ENCODE peak calls at places on chromosomes 16 and 17, in five cellular contexts. K is heart right ventricle, E is neural progenitor cell, U is fibroblast of lung, S is dorsolateral prefrontal cortex. V is an unnamed sample.

GRCh38 chr17:10119203-10120112 is 78.9 kb downstream of the GAS7 start:
- DNase-seq in K (no peak), E (no peak), U (no peak), S (no peak), V (no peak)

GRCh38 chr17:54172654-54173316 is 350.1 kb downstream of the KIF2B start:
- DNase-seq in K (no peak), E (peak), U (no peak), S (peak), V (no peak)

GRCh38 chr16:13014516-13014915 is 113.1 kb downstream of the SHISA9 start:
- DNase-seq in K (no peak), E (peak), U (no peak), S (no peak), V (no peak)

GRCh38 chr17:17043668-17044226 is 1.5 kb downstream of the MPRIP start:
- DNase-seq in K (no peak), E (peak), U (no peak), S (no peak), V (no peak)

GRCh38 chr17:3998436-3998835 is 34.2 kb upstream of the ATP2A3 start:
- DNase-seq in K (no peak), E (no peak), U (no peak), S (no peak), V (no peak)

GRCh38 chr16:80899804-80900592 is 95.6 kb upstream of the CDYL2 start:
- DNase-seq in K (peak), E (no peak), U (peak), S (peak), V (peak)

GRCh38 chr17:57288034-57288752 is 31.9 kb downstream of the MSI2 start:
- DNase-seq in K (no peak), E (no peak), U (peak), S (no peak), V (no peak)

GRCh38 chr16:52191533-52192134 is 355.3 kb downstream of the TOX3 start:
- DNase-seq in K (peak), E (peak), U (peak), S (peak), V (peak)

GRCh38 chr16:86405319-86405718 is 105.0 kb upstream of the FOXF1 start:
- DNase-seq in K (no peak), E (no peak), U (peak), S (no peak), V (no peak)

GRCh38 chr16:68503334-68503733 is 35.8 kb upstream of the ZFP90 start:
- DNase-seq in K (no peak), E (no peak), U (no peak), S (no peak), V (no peak)

GRCh38 chr16:27326738-27327585 is 13.2 kb downstream of the IL4R start:
- DNase-seq in K (peak), E (peak), U (peak), S (no peak), V (peak)

GRCh38 chr16:80720759-80721470 is 83.5 kb downstream of the CDYL2 start:
- DNase-seq in K (no peak), E (no peak), U (peak), S (no peak), V (no peak)

GRCh38 chr17:35089846-35090193 is 26.3 kb upstream of the RFFL start:
- DNase-seq in K (peak), E (peak), U (peak), S (no peak), V (no peak)

GRCh38 chr17:43169561-43170139 is 1.4 kb upstream of the NBR1 start:
- DNase-seq in K (peak), E (peak), U (peak), S (no peak), V (no peak)

GRCh38 chr17:42403150-42403549 is 14.9 kb upstream of the STAT3 start:
- DNase-seq in K (no peak), E (peak), U (no peak), S (no peak), V (no peak)

GRCh38 chr16:85329059-85329812 is 217.0 kb upstream of the CIBAR2 start:
- DNase-seq in K (no peak), E (peak), U (peak), S (no peak), V (no peak)

GRCh38 chr17:7058831-7059447 is 15.0 kb upstream of the SLC16A11 start:
- DNase-seq in K (no peak), E (no peak), U (peak), S (no peak), V (no peak)

GRCh38 chr17:42706732-42707131 is 24.4 kb downstream of the CNTNAP1 start:
- DNase-seq in K (no peak), E (no peak), U (no peak), S (no peak), V (no peak)

GRCh38 chr16:4270595-4270994 is 2.2 kb downstream of the TFAP4 start:
- DNase-seq in K (no peak), E (no peak), U (no peak), S (no peak), V (no peak)
- H3K4me3 ChIP-seq in K (no peak), E (peak), U (peak), S (peak), V (peak)

GRCh38 chr16:23428351-23428750 is 24.6 kb downstream of the COG7 start:
- DNase-seq in K (no peak), E (no peak), U (no peak), S (no peak), V (no peak)

GRCh38 chr16:23424292-23424958 is 28.6 kb downstream of the COG7 start:
- DNase-seq in K (no peak), E (no peak), U (peak), S (no peak), V (no peak)

GRCh38 chr16:23420011-23420410 is 33.0 kb downstream of the COG7 start:
- DNase-seq in K (no peak), E (no peak), U (peak), S (no peak), V (no peak)

DNA sequence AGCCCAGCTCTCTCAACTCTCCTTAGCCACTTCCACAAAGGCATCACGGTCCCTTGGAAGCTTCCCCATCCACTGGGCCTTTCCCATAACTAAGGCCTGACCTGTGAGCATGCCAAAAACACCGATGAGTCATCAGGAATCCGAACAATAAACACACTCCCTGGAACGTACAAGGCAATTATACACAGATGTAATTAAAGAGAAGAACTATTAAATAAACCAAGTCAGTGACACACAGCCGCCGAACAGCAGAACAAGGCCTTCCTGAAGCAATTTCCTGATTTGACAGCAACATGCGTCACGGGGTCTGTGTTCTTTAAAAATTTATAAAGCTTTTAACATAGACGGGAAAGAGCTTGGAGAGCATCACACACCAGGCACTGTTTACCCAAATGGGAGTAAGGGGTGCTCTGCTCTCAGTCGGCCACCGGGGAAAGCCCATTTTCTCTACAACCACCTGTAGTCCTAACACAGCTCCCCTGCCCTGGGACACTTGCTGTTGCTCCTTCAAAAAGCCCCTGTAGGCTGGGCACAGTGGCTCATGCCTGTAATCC is 29.4 kb downstream of the COG7 start:
- DNase-seq in K (peak), E (no peak), U (peak), S (no peak), V (peak)
- TF ChIP-seq CTCF in K (no peak), E (no peak), U (no peak), S (no peak), V (no peak)

GRCh38 chr16:31219154-31219741 is 2.3 kb upstream of the PYDC1 start:
- DNase-seq in K (no peak), E (no peak), U (no peak), S (no peak), V (no peak)

GRCh38 chr16:31215287-31216115 is 1.4 kb downstream of the PYDC1 start:
- DNase-seq in K (peak), E (peak), U (peak), S (no peak), V (no peak)

GRCh38 chr16:31214705-31215286 is 877 bp downstream of the TRIM72 start:
- DNase-seq in K (no peak), E (peak), U (no peak), S (no peak), V (no peak)

GRCh38 chr16:31216116-31216469 is 842 bp downstream of the PYDC1 start:
- DNase-seq in K (no peak), E (no peak), U (no peak), S (no peak), V (no peak)

GRCh38 chr16:31216552-31217530 is at the start of gene PYDC1:
- DNase-seq in K (no peak), E (peak), U (no peak), S (no peak), V (no peak)
- H3K4me3 ChIP-seq in K (peak), E (peak), U (no peak), S (peak), V (no peak)

GRCh38 chr17:45048795-45049563 is 2.5 kb downstream of the DCAKD start:
- DNase-seq in K (no peak), E (no peak), U (no peak), S (no peak), V (no peak)
- TF ChIP-seq CTCF in K (no peak), E (peak), U (no peak), S (peak), V (peak)

GRCh38 chr16:49834496-49835009 is 21.4 kb downstream of the ZNF423 start:
- DNase-seq in K (peak), E (peak), U (no peak), S (no peak), V (no peak)

GRCh38 chr16:49836218-49836617 is 19.7 kb downstream of the ZNF423 start:
- DNase-seq in K (no peak), E (no peak), U (no peak), S (no peak), V (no peak)

GRCh38 chr16:49836668-49837067 is 19.2 kb downstream of the ZNF423 start:
- DNase-seq in K (no peak), E (no peak), U (no peak), S (no peak), V (no peak)

GRCh38 chr16:49833796-49834195 is 22.1 kb downstream of the ZNF423 start:
- DNase-seq in K (no peak), E (no peak), U (no peak), S (no peak), V (no peak)

GRCh38 chr16:49835116-49835880 is 20.6 kb downstream of the ZNF423 start:
- DNase-seq in K (no peak), E (no peak), U (no peak), S (no peak), V (no peak)
- H3K4me3 ChIP-seq in K (no peak), E (no peak), U (no peak), S (no peak), V (no peak)

GRCh38 chr17:33375086-33375485 is 82.0 kb upstream of the ASIC2 start:
- DNase-seq in K (no peak), E (no peak), U (no peak), S (no peak), V (no peak)

GRCh38 chr17:33373209-33373608 is 80.1 kb upstream of the ASIC2 start:
- DNase-seq in K (no peak), E (no peak), U (no peak), S (no peak), V (no peak)

GRCh38 chr17:33375783-33376182 is 82.7 kb upstream of the ASIC2 start:
- DNase-seq in K (no peak), E (no peak), U (no peak), S (no peak), V (no peak)

GRCh38 chr17:33381201-33381600 is 88.1 kb upstream of the ASIC2 start:
- DNase-seq in K (no peak), E (peak), U (no peak), S (no peak), V (no peak)

DNA sequence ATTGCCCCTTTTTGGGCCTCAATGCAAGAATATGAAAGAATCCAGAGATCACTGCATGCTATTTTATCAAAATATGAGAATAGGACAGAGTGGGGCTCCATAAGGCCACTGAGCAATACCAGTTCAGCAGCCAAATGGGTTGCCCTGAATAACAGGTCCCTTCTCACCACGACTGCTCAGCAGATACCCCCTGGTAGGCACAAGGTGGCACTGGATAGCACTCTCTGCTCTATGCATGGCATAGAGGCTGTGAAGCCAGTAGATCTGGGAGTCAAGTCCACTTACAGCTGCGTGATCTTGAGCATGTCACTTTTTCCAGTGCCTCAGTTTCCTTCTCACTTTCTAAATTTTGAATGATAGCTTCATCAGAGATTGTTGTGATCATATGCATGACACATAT is 84.7 kb upstream of the ASIC2 start:
- DNase-seq in K (no peak), E (no peak), U (no peak), S (no peak), V (no peak)
- TF ChIP-seq CTCF in K (no peak), E (no peak), U (no peak), S (no peak), V (no peak)

GRCh38 chr17:50168319-50168718 is 2.5 kb downstream of the SGCA start:
- DNase-seq in K (no peak), E (no peak), U (no peak), S (no peak), V (no peak)

GRCh38 chr17:50169121-50169764 is 3.4 kb downstream of the SGCA start:
- DNase-seq in K (peak), E (peak), U (peak), S (no peak), V (no peak)

GRCh38 chr17:50166518-50167181 is 845 bp downstream of the SGCA start:
- DNase-seq in K (no peak), E (no peak), U (no peak), S (no peak), V (no peak)

GRCh38 chr17:50165867-50166517 is at the start of gene SGCA:
- DNase-seq in K (peak), E (no peak), U (no peak), S (no peak), V (no peak)

GRCh38 chr17:50167371-50167770 is 1.6 kb downstream of the SGCA start:
- DNase-seq in K (no peak), E (no peak), U (no peak), S (no peak), V (no peak)
- H3K4me3 ChIP-seq in K (peak), E (no peak), U (no peak), S (no peak), V (no peak)

GRCh38 chr17:45262516-45263476 is 902 bp upstream of the SPATA32 start:
- DNase-seq in K (no peak), E (no peak), U (peak), S (no peak), V (no peak)
- TF ChIP-seq CTCF in K (no peak), E (no peak), U (no peak), S (no peak), V (no peak)

V was measured in HFF-Myc.